ENCODE peak calls at places on chromosome X, in four cellular contexts. D is hepatocyte, S is uterus, K is bronchial epithelial cell. T is an unnamed sample.

GRCh38 chrX:128543114-128543513 is 490.9 kb upstream of the ACTRT1 start:
- DNase-seq in K (no peak), D (no peak), S (no peak), T (no peak)

GRCh38 chrX:71604141-71604540 is 14.2 kb downstream of the CXCR3 start:
- DNase-seq in K (no peak), D (no peak), S (no peak), T (no peak)

GRCh38 chrX:80026116-80026515 is 11.6 kb downstream of the TBX22 start:
- DNase-seq in K (no peak), D (no peak), S (no peak), T (no peak)

GRCh38 chrX:120664081-120664480 is 34.2 kb upstream of the C1GALT1C1 start:
- DNase-seq in S (no peak), K (peak; percentile 43), D (no peak), T (no peak)

GRCh38 chrX:22060451-22060940 is 28.4 kb downstream of the PHEX start:
- DNase-seq in D (no peak), K (peak; percentile 79), S (no peak), T (no peak)

GRCh38 chrX:40749874-40750273 is 14.5 kb upstream of the MED14 start:
- DNase-seq in S (no peak), K (no peak), D (no peak), T (no peak)

GRCh38 chrX:71998836-71999509 is 88.3 kb downstream of the NHSL2 start:
- DNase-seq in K (no peak), D (no peak), S (no peak), T (no peak)

GRCh38 chrX:2500091-2500680 is 590 bp downstream of the DHRSX start:
- DNase-seq in K (peak; percentile 55), D (peak; percentile 61), S (no peak), T (no peak)

GRCh38 chrX:108947205-108947604 is 210.8 kb upstream of the IRS4 start:
- DNase-seq in K (no peak), S (no peak), D (no peak), T (no peak)

GRCh38 chrX:134676440-134676839 is 18.2 kb upstream of the PLAC1 start:
- DNase-seq in K (peak; percentile 60), S (no peak), D (peak; percentile 16), T (no peak)

GRCh38 chrX:33415454-33415853 is 204.1 kb upstream of the DMD start:
- DNase-seq in S (no peak), K (no peak), D (peak; percentile 3), T (no peak)

GRCh38 chrX:70219938-70220764 is 14.3 kb upstream of the AWAT1 start:
- DNase-seq in K (peak; percentile 55), D (peak; percentile 73), S (no peak), T (no peak)

GRCh38 chrX:42096262-42096939 is 173.0 kb upstream of the CASK start:
- DNase-seq in K (peak; percentile 91), D (peak; percentile 77), S (no peak), T (no peak)

GRCh38 chrX:10242036-10242435 is 85.3 kb downstream of the CLCN4 start:
- DNase-seq in D (no peak), S (no peak), K (no peak), T (no peak)

GRCh38 chrX:24870143-24870542 is 145.6 kb downstream of the ARX start:
- DNase-seq in K (no peak), S (no peak), D (peak; percentile 27), T (no peak)

GRCh38 chrX:28880136-28880535 is 292.9 kb downstream of the IL1RAPL1 start:
- DNase-seq in D (no peak), K (no peak), S (no peak), T (no peak)

GRCh38 chrX:53682885-53683555 is 3.5 kb downstream of the HUWE1 start:
- DNase-seq in K (peak; percentile 39), D (peak; percentile 55), S (no peak), T (no peak)

GRCh38 chrX:24760601-24761000 is 66.9 kb downstream of the POLA1 start:
- DNase-seq in S (no peak), K (no peak), D (no peak), T (no peak)

GRCh38 chrX:137286423-137286822 is 252.6 kb upstream of the GPR101 start:
- DNase-seq in D (no peak), K (no peak), S (no peak), T (no peak)

GRCh38 chrX:30246769-30247489 is at the start of gene MAGEB1:
- DNase-seq in K (no peak), D (no peak), S (no peak), T (no peak)
- TF ChIP-seq CTCF in K (no peak), D (no peak), S (no peak), T (no peak)

DNA sequence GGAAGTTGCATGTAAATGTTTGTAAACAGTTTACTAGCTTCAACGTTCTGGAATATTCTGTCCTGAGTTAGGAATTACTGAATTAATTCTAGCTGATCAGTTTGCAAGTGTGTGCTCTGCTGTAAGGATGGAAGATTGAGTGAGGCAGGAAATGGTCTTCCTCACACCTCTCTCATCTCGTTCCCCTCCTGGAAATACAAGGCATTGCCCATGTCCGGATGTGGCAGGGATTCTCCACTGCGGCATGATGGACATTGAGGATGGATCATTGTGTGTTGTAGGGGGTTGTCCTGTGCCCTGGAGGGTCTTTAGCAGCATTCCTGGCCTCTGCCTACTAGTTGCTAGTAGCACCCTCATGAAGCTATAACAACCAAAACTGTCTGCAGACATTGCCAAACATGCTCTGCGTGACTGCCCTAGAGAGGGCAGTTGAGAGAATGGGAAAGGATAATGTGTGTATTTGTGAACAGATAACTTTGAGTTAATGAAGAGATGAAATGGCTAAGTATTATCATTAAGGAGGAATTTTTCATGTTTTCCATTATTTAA is 12.6 kb downstream of the CA5B start:
- DNase-seq in S (no peak), K (no peak), D (no peak), T (no peak)
- TF ChIP-seq CTCF in S (no peak), K (no peak), D (no peak), T (no peak)

GRCh38 chrX:114338870-114339269 is 245.0 kb upstream of the HTR2C start:
- DNase-seq in D (no peak), S (no peak), K (no peak), T (no peak)

GRCh38 chrX:114344756-114345155 is 239.1 kb upstream of the HTR2C start:
- DNase-seq in S (no peak), D (peak; percentile 59), K (peak; percentile 30), T (no peak)
- TF ChIP-seq CTCF in S (peak; percentile 8), D (peak; percentile 75), K (peak; percentile 51), T (peak; percentile 90)

GRCh38 chrX:66200050-66200664 is 36.1 kb downstream of the HEPH start:
- DNase-seq in D (no peak), K (no peak), S (no peak), T (no peak)

GRCh38 chrX:66203114-66203513 is 39.1 kb downstream of the HEPH start:
- DNase-seq in S (no peak), D (peak; percentile 18), K (no peak), T (no peak)

GRCh38 chrX:66200855-66201795 is 37.1 kb downstream of the HEPH start:
- DNase-seq in K (peak; percentile 8), D (peak; percentile 23), S (no peak), T (no peak)
- TF ChIP-seq CTCF in K (no peak), D (peak; percentile 47), S (peak; percentile 13), T (peak; percentile 58)

DNA sequence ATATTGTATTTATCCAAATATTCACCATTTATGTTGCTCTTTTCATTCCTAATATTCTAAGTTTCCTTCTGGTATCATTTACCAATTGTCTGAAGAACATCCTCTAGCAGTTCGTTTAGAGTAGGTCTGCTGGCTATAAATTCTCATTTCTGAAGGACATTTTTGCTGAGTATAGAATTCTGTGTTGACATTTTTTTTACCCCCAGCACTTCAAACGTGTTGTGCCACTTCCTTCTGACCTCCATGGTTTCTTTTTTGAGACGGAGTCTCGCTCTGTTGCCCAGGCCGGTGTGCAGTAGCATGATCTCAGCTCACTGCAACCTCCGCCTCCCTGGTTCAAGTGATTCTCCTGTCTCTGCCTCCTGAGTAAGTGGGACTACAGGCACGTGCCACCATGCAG is 26.4 kb downstream of the JADE3 start:
- DNase-seq in K (no peak), D (no peak), S (no peak), T (no peak)
- TF ChIP-seq CTCF in K (no peak), D (no peak), S (no peak), T (no peak)

GRCh38 chrX:150615356-150615755 is 46.9 kb downstream of the MTM1 start:
- DNase-seq in S (no peak), D (no peak), K (no peak), T (no peak)
- TF ChIP-seq CTCF in S (no peak), D (no peak), K (no peak), T (no peak)

DNA sequence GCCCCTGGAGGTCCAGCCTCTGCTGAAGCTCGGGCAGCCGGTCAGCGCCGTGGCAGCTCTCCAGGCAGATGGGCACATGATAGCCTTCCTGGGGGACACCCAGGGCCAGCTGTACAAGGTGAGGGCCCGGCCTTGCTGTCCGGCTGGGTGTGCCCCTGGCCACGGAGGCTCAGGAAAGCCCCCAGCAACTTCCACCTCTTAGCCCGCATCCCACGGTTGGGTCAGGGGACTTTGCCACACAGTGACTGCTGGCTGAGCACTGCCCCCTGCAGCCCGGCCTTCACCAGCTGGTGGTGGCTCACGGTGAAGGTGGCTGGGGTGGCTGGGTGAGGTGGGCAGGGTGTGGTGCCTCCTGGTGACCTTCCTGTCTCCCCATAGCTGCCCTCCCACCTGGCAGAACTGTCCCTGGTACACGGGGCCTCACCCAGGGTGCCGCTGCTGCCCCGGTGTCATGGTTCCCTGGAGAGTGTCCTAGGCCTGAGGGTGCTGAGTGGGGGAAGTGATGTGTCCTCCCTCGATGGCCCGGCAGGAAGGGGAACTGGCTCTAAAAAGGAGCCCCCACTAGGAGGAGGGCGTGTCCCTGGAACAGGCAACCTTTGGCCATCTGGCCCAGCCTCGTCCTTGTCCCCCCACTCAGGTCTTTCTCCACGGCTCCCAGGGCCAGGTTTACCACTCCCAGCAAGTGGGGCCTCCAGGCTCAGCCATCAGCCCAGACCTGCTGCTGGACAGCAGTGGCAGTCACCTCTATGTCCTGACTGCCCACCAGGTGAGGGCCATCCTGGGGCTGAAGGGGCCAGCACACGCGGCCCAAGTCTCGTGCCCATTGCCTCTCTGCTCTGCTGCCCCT is 4.5 kb downstream of the PLXNB3 start:
- DNase-seq in D (no peak), S (no peak), K (no peak), T (no peak)
- TF ChIP-seq CTCF in D (no peak), S (no peak), K (no peak), T (no peak)

DNA sequence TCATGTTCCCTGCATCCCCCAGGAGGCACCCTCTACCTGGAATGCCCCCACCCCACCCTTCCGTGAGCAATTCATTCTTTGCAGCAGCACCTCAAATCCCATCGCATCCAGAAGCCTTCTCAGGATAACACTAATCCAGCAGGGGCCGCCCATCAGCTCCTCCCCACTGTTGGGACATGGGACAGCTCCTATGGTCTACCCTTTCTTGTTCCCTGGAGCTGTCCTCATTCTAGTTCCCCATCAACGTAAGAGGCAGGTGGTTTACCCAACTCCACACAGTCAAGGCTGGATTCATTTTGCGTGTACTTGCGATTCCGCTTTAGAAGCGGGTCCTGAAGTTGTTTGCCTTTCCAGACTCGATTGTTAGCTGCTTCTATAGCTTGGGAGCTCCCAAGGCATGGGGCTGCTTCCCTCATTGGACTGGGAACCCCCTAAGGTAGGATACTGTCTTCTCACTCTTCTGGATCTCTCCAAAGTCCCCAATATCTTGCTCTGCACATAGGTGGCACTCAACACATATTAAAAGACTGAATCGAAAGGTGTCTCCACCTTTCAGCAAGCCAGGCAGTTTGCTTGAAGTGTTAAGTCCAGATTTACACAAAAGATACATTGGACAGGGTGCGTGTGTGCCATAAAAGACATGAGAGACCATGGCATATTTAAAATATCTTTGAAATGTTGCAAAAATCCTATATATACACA is 942 bp upstream of the APLN start:
- DNase-seq in K (no peak), D (no peak), S (no peak), T (peak; percentile 47)
- TF ChIP-seq CTCF in K (no peak), D (peak; percentile 10), S (no peak), T (no peak)

GRCh38 chrX:131675596-131676194 is 131.8 kb downstream of the OR13H1 start:
- DNase-seq in S (no peak), D (peak; percentile 19), K (peak; percentile 3), T (no peak)
- TF ChIP-seq CTCF in S (no peak), D (peak; percentile 41), K (peak; percentile 34), T (peak; percentile 78)